ENCODE peak calls at places on chromosomes 16 and 17, in five cellular contexts. D is transverse colon, G is cardiac muscle cell, F is NCI-H1092 treated with DMSO at 0.1 percent for 48 hours, J is HCT116. I is an unnamed sample.

GRCh38 chr16:66261826-66262225 is 104.7 kb upstream of the CDH5 start:
- DNase-seq in F (no peak), D (no peak), G (no peak), J (no peak), I (no peak)

GRCh38 chr16:89123001-89123830 is 29.6 kb downstream of the ACSF3 start:
- DNase-seq in D (no peak), F (no peak), J (no peak), G (no peak), I (no peak)

GRCh38 chr16:68079616-68080344 is 5.4 kb upstream of the NFATC3 start:
- DNase-seq in F (no peak), D (peak; percentile 89), J (no peak), G (no peak), I (no peak)

GRCh38 chr17:49409066-49409465 is 5.6 kb downstream of the PHB1 start:
- DNase-seq in G (no peak), F (no peak), D (peak; percentile 71), J (no peak), I (no peak)

GRCh38 chr16:69888005-69888560 is 63.1 kb upstream of the CLEC18A start:
- DNase-seq in F (no peak), J (no peak), G (no peak), D (no peak), I (no peak)

GRCh38 chr17:60277258-60277657 is 114.7 kb downstream of the USP32 start:
- DNase-seq in F (no peak), G (no peak), J (no peak), D (no peak), I (no peak)

GRCh38 chr16:56933828-56934598 is 2.1 kb downstream of the HERPUD1 start:
- DNase-seq in J (no peak), G (no peak), F (no peak), D (no peak), I (no peak)

GRCh38 chr16:4179020-4179419 is 62.8 kb upstream of the ADCY9 start:
- DNase-seq in J (peak; percentile 37), G (no peak), F (no peak), D (peak; percentile 19), I (peak; percentile 41)

GRCh38 chr17:309361-309888 is 43.2 kb downstream of the RPH3AL start:
- DNase-seq in F (no peak), D (no peak), J (no peak), G (peak; percentile 61), I (peak; percentile 67)

GRCh38 chr17:36934144-36934758 is 3.0 kb upstream of the LHX1 start:
- DNase-seq in F (no peak), D (no peak), G (no peak), J (no peak), I (no peak)

GRCh38 chr16:76125871-76126270 is 151.3 kb upstream of the CNTNAP4 start:
- DNase-seq in J (no peak), F (no peak), G (no peak), D (no peak), I (no peak)

GRCh38 chr17:48047741-48048320 is 328 bp upstream of the NFE2L1 start:
- DNase-seq in D (peak; percentile 99), G (peak; percentile 100), F (peak; percentile 99), J (peak; percentile 100), I (peak; percentile 100)

I was measured in A673.